ENCODE peak calls at places on chromosome 12, in eight cellular contexts. One of them, this sample, is unnamed.

GRCh38 chr12:131711551-131712205 is 788 bp downstream of the SFSWAP start:
- DNase-seq in IMR-90: no peak
- DNase-seq in B cell: no peak
- DNase-seq in stomach: no peak
- DNase-seq in GM20000: no peak
- DNase-seq in left cardiac atrium: no peak
- DNase-seq in astrocyte of the spinal cord: no peak
- DNase-seq in GF-D8: no peak
- DNase-seq in this sample: no peak

GRCh38 chr12:48512855-48513254 is 12.6 kb upstream of the OR8S1 start:
- DNase-seq in IMR-90: no peak
- DNase-seq in GF-D8: no peak
- DNase-seq in B cell: no peak
- DNase-seq in left cardiac atrium: no peak
- DNase-seq in stomach: no peak
- DNase-seq in astrocyte of the spinal cord: no peak
- DNase-seq in GM20000: peak
- DNase-seq in this sample: no peak

GRCh38 chr12:109170335-109170734 is 53.9 kb downstream of the ACACB start:
- DNase-seq in B cell: no peak
- DNase-seq in IMR-90: no peak
- DNase-seq in stomach: no peak
- DNase-seq in astrocyte of the spinal cord: no peak
- DNase-seq in GM20000: no peak
- DNase-seq in GF-D8: peak
- DNase-seq in left cardiac atrium: no peak
- DNase-seq in this sample: no peak

GRCh38 chr12:59452259-59452658 is 143.6 kb upstream of the SLC16A7 start:
- DNase-seq in IMR-90: peak
- DNase-seq in stomach: no peak
- DNase-seq in GF-D8: no peak
- DNase-seq in astrocyte of the spinal cord: peak
- DNase-seq in B cell: no peak
- DNase-seq in GM20000: no peak
- DNase-seq in left cardiac atrium: no peak
- DNase-seq in this sample: peak

GRCh38 chr12:26878661-26879119 is 45.7 kb upstream of the ITPR2 start:
- DNase-seq in GF-D8: peak
- DNase-seq in GM20000: peak
- DNase-seq in stomach: peak
- DNase-seq in B cell: peak
- DNase-seq in IMR-90: no peak
- DNase-seq in left cardiac atrium: peak
- DNase-seq in astrocyte of the spinal cord: peak
- DNase-seq in this sample: no peak

GRCh38 chr12:49041036-49041880 is 19.3 kb downstream of the KMT2D start:
- DNase-seq in IMR-90: no peak
- DNase-seq in left cardiac atrium: no peak
- DNase-seq in astrocyte of the spinal cord: no peak
- DNase-seq in B cell: no peak
- DNase-seq in GM20000: no peak
- DNase-seq in stomach: no peak
- DNase-seq in GF-D8: no peak
- DNase-seq in this sample: no peak

GRCh38 chr12:77947326-77947725 is 116.6 kb downstream of the NAV3 start:
- DNase-seq in IMR-90: peak
- DNase-seq in stomach: no peak
- DNase-seq in astrocyte of the spinal cord: peak
- DNase-seq in B cell: no peak
- DNase-seq in GM20000: no peak
- DNase-seq in left cardiac atrium: no peak
- DNase-seq in GF-D8: no peak
- DNase-seq in this sample: peak

GRCh38 chr12:15621140-15621539 is 168.0 kb downstream of the EPS8 start:
- DNase-seq in GM20000: no peak
- DNase-seq in astrocyte of the spinal cord: no peak
- DNase-seq in left cardiac atrium: no peak
- DNase-seq in IMR-90: no peak
- DNase-seq in GF-D8: no peak
- DNase-seq in B cell: no peak
- DNase-seq in stomach: no peak
- DNase-seq in this sample: no peak

GRCh38 chr12:117360222-117360550 is 1.2 kb downstream of the NOS1 start:
- DNase-seq in left cardiac atrium: no peak
- DNase-seq in IMR-90: no peak
- DNase-seq in GF-D8: no peak
- DNase-seq in B cell: no peak
- DNase-seq in GM20000: no peak
- DNase-seq in astrocyte of the spinal cord: no peak
- DNase-seq in stomach: no peak
- DNase-seq in this sample: no peak

GRCh38 chr12:17296882-17297281 is 690.9 kb upstream of the LMO3 start:
- DNase-seq in IMR-90: no peak
- DNase-seq in stomach: no peak
- DNase-seq in B cell: no peak
- DNase-seq in GF-D8: no peak
- DNase-seq in left cardiac atrium: no peak
- DNase-seq in GM20000: no peak
- DNase-seq in astrocyte of the spinal cord: no peak
- DNase-seq in this sample: no peak

GRCh38 chr12:113923251-113923650 is 42.9 kb downstream of the RBM19 start:
- DNase-seq in stomach: no peak
- DNase-seq in B cell: no peak
- DNase-seq in GM20000: no peak
- DNase-seq in astrocyte of the spinal cord: no peak
- DNase-seq in GF-D8: no peak
- DNase-seq in IMR-90: no peak
- DNase-seq in left cardiac atrium: no peak
- DNase-seq in this sample: no peak

GRCh38 chr12:54725233-54725843 is 77.2 kb upstream of the DCD start:
- DNase-seq in GM20000: peak
- DNase-seq in IMR-90: no peak
- DNase-seq in left cardiac atrium: no peak
- DNase-seq in astrocyte of the spinal cord: no peak
- DNase-seq in stomach: no peak
- DNase-seq in GF-D8: no peak
- DNase-seq in B cell: no peak
- DNase-seq in this sample: peak

GRCh38 chr12:6644257-6644596 is 3.0 kb downstream of the ACRBP start:
- DNase-seq in GF-D8: peak
- DNase-seq in GM20000: no peak
- DNase-seq in left cardiac atrium: no peak
- DNase-seq in IMR-90: no peak
- DNase-seq in astrocyte of the spinal cord: no peak
- DNase-seq in stomach: no peak
- DNase-seq in B cell: no peak
- DNase-seq in this sample: no peak

GRCh38 chr12:9794484-9795063 is 32.7 kb upstream of the KLRF1 start:
- DNase-seq in GM20000: peak
- DNase-seq in GF-D8: no peak
- DNase-seq in B cell: no peak
- DNase-seq in left cardiac atrium: no peak
- DNase-seq in stomach: no peak
- DNase-seq in astrocyte of the spinal cord: no peak
- DNase-seq in IMR-90: no peak
- DNase-seq in this sample: no peak

GRCh38 chr12:3964404-3964803 is 91.2 kb upstream of the PARP11 start:
- DNase-seq in GM20000: peak
- DNase-seq in GF-D8: no peak
- DNase-seq in left cardiac atrium: no peak
- DNase-seq in IMR-90: no peak
- DNase-seq in stomach: no peak
- DNase-seq in B cell: no peak
- DNase-seq in astrocyte of the spinal cord: no peak
- DNase-seq in this sample: no peak

GRCh38 chr12:30754383-30754749 is 385 bp downstream of the CAPRIN2 start:
- DNase-seq in B cell: peak
- DNase-seq in astrocyte of the spinal cord: no peak
- DNase-seq in stomach: no peak
- DNase-seq in left cardiac atrium: no peak
- DNase-seq in GM20000: no peak
- DNase-seq in GF-D8: no peak
- DNase-seq in IMR-90: no peak
- DNase-seq in this sample: no peak

GRCh38 chr12:111034911-111035577 is 114.7 kb upstream of the MYL2 start:
- DNase-seq in astrocyte of the spinal cord: no peak
- DNase-seq in IMR-90: no peak
- DNase-seq in GM20000: no peak
- DNase-seq in B cell: no peak
- DNase-seq in GF-D8: no peak
- DNase-seq in stomach: no peak
- DNase-seq in left cardiac atrium: no peak
- DNase-seq in this sample: no peak

GRCh38 chr12:47041327-47041726 is 38.1 kb upstream of the PCED1B start:
- DNase-seq in left cardiac atrium: no peak
- DNase-seq in IMR-90: no peak
- DNase-seq in stomach: no peak
- DNase-seq in GM20000: no peak
- DNase-seq in GF-D8: no peak
- DNase-seq in astrocyte of the spinal cord: no peak
- DNase-seq in B cell: no peak
- DNase-seq in this sample: no peak

GRCh38 chr12:103800252-103800771 is 40.7 kb downstream of the NT5DC3 start:
- DNase-seq in stomach: peak
- DNase-seq in left cardiac atrium: peak
- DNase-seq in IMR-90: peak
- DNase-seq in GF-D8: peak
- DNase-seq in GM20000: no peak
- DNase-seq in astrocyte of the spinal cord: peak
- DNase-seq in B cell: no peak
- DNase-seq in this sample: peak

GRCh38 chr12:49264466-49264872 is 413 bp upstream of the TUBA1C start:
- DNase-seq in GF-D8: no peak
- DNase-seq in GM20000: peak
- DNase-seq in left cardiac atrium: no peak
- DNase-seq in IMR-90: no peak
- DNase-seq in stomach: peak
- DNase-seq in astrocyte of the spinal cord: no peak
- DNase-seq in B cell: peak
- DNase-seq in this sample: no peak

GRCh38 chr12:42589465-42590323 is at the start of gene PRICKLE1:
- DNase-seq in IMR-90: peak
- DNase-seq in B cell: no peak
- DNase-seq in left cardiac atrium: peak
- DNase-seq in GM20000: peak
- DNase-seq in astrocyte of the spinal cord: peak
- DNase-seq in GF-D8: no peak
- DNase-seq in stomach: peak
- DNase-seq in this sample: no peak

GRCh38 chr12:79300199-79300568 is 390.6 kb downstream of the PAWR start:
- DNase-seq in left cardiac atrium: no peak
- DNase-seq in astrocyte of the spinal cord: peak
- DNase-seq in GF-D8: no peak
- DNase-seq in B cell: no peak
- DNase-seq in stomach: no peak
- DNase-seq in IMR-90: peak
- DNase-seq in GM20000: no peak
- DNase-seq in this sample: no peak

GRCh38 chr12:14157129-14157747 is 175.8 kb upstream of the GRIN2B start:
- DNase-seq in astrocyte of the spinal cord: no peak
- DNase-seq in stomach: no peak
- DNase-seq in B cell: peak
- DNase-seq in IMR-90: no peak
- DNase-seq in GF-D8: no peak
- DNase-seq in left cardiac atrium: no peak
- DNase-seq in GM20000: peak
- DNase-seq in this sample: no peak

GRCh38 chr12:63844391-63845341 is at the start of gene SRGAP1:
- DNase-seq in GF-D8: no peak
- DNase-seq in stomach: peak
- DNase-seq in GM20000: peak
- DNase-seq in astrocyte of the spinal cord: peak
- DNase-seq in B cell: no peak
- DNase-seq in left cardiac atrium: peak
- DNase-seq in IMR-90: peak
- DNase-seq in this sample: peak

GRCh38 chr12:95546491-95546813 is 4.8 kb downstream of the USP44 start:
- DNase-seq in GM20000: no peak
- DNase-seq in stomach: no peak
- DNase-seq in astrocyte of the spinal cord: no peak
- DNase-seq in IMR-90: no peak
- DNase-seq in GF-D8: no peak
- DNase-seq in left cardiac atrium: no peak
- DNase-seq in B cell: no peak
- DNase-seq in this sample: no peak

GRCh38 chr12:45944771-45945170 is 45.6 kb downstream of the SCAF11 start:
- DNase-seq in stomach: no peak
- DNase-seq in GF-D8: no peak
- DNase-seq in astrocyte of the spinal cord: no peak
- DNase-seq in B cell: no peak
- DNase-seq in IMR-90: no peak
- DNase-seq in left cardiac atrium: no peak
- DNase-seq in GM20000: no peak
- DNase-seq in this sample: no peak

GRCh38 chr12:50275545-50275944 is 7.8 kb downstream of the LIMA1 start:
- DNase-seq in left cardiac atrium: peak
- DNase-seq in GF-D8: no peak
- DNase-seq in astrocyte of the spinal cord: no peak
- DNase-seq in stomach: peak
- DNase-seq in GM20000: no peak
- DNase-seq in B cell: no peak
- DNase-seq in IMR-90: no peak
- DNase-seq in this sample: no peak